ENCODE peak calls at places on chromosomes 6 and 20, in five cellular contexts. C, I, R, H and L are unnamed samples.
A peak's percentile ranks its signal among the peaks of the same experiment; 100 is the strongest.

GRCh38 chr6:44156494-44157151 is 2.0 kb upstream of the CAPN11 start:
- DNase-seq in C (no peak), I (no peak), R (no peak), H (no peak), L (no peak)

GRCh38 chr6:26571592-26572296 is 25.0 kb upstream of the ABT1 start:
- DNase-seq in C (peak; percentile 68), I (peak; percentile 86), R (peak; percentile 86), H (peak; percentile 40), L (peak; percentile 79)

GRCh38 chr6:106746660-106747059 is 117.3 kb downstream of the QRSL1 start:
- DNase-seq in C (no peak), I (peak; percentile 79), R (peak; percentile 43), H (no peak), L (no peak)

GRCh38 chr20:57680934-57681914 is 28.6 kb downstream of the PMEPA1 start:
- DNase-seq in C (peak; percentile 65), I (no peak), R (no peak), H (no peak), L (no peak)

GRCh38 chr20:48467622-48468021 is 360.2 kb downstream of the PREX1 start:
- DNase-seq in C (peak; percentile 35), I (no peak), R (no peak), H (no peak), L (no peak)

GRCh38 chr6:18154507-18155272 is at the start of gene TPMT:
- DNase-seq in C (no peak), I (no peak), R (peak; percentile 11), H (no peak), L (no peak)

GRCh38 chr20:51514252-51514651 is 28.3 kb downstream of the NFATC2 start:
- DNase-seq in C (no peak), I (no peak), R (no peak), H (no peak), L (no peak)

GRCh38 chr6:132322398-132322797 is 78.9 kb downstream of the MOXD1 start:
- DNase-seq in C (no peak), I (peak; percentile 70), R (peak; percentile 54), H (no peak), L (no peak)

GRCh38 chr20:24918579-24919566 is 30.2 kb upstream of the CST7 start:
- DNase-seq in C (no peak), I (no peak), R (no peak), H (no peak), L (no peak)
- TF ChIP-seq CTCF in C (no peak), I (no peak), R (no peak), H (no peak), L (no peak)

DNA sequence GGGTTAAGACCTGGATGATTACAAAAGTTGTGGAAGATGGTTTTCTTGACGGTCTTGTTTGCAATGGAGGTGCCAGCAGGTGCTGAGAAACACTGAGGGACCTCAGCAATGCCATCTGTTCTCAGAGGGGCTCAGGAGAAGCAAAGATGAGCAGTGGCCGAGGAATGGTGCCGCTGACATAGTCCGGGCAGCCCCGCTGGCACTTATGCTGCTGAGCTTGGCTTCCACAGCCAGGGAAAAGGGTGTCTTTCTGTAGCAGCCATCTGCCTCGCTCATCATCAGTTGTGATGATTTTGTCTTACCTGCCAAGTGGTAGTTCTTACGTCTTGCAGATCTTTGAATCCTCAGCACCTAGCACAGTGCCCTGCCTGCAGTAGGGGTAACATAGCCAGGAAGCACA is 55.7 kb downstream of the PPP1R14C start:
- DNase-seq in C (no peak), I (no peak), R (no peak), H (no peak), L (no peak)
- TF ChIP-seq CTCF in C (no peak), I (no peak), R (no peak), H (no peak), L (no peak)

GRCh38 chr6:112008482-112008881 is 45.4 kb upstream of the CCN6 start:
- DNase-seq in C (no peak), I (peak; percentile 34), R (no peak), H (no peak), L (no peak)

GRCh38 chr6:112007805-112008204 is 46.1 kb upstream of the CCN6 start:
- DNase-seq in C (no peak), I (peak; percentile 49), R (peak; percentile 50), H (no peak), L (no peak)

GRCh38 chr6:112013051-112013450 is 40.9 kb upstream of the CCN6 start:
- DNase-seq in C (no peak), I (peak; percentile 31), R (no peak), H (no peak), L (no peak)

GRCh38 chr6:112007254-112007653 is 46.6 kb upstream of the CCN6 start:
- DNase-seq in C (no peak), I (no peak), R (peak; percentile 58), H (no peak), L (no peak)

DNA sequence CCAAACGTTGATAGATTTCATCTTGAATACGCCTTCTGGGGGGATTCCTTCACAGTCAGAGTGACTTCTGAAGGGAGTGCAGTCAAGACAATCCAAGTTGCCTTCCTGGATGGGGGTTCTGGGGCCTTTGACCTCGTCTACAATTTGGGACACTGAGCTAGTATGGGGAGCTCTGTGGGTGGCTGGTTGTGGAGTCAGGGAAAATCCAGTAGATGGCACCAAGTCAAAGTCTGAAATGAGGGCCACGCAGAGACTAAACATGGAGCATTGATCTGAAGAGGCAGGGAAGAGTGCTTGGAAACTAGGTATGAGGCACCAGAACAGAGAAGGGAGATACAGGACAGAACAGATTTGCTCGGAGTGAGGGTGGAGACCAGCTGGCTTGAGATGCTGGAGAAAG is 43.6 kb upstream of the CCN6 start:
- DNase-seq in C (no peak), I (no peak), R (no peak), H (no peak), L (no peak)
- TF ChIP-seq CTCF in C (peak; percentile 29), I (no peak), R (peak; percentile 3), H (no peak), L (no peak)

DNA sequence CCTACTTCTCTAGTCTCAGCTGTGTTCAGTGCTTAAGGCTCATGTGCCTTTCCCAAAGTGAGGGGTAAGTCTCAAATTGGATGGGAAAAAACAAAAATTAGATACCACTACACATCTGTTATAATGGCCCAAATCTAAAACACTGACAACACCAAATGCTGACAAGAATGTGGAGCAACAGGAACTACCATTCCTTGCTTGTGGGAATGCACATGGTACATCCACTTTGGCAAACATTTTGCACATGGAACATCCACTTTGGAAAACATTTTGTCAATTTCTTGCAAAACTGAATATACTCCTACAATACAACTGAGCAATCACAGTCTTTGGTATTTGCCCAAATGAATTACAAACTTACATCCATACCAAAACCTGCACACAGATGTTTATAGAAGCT is 109.3 kb downstream of the TENT5A start:
- DNase-seq in C (no peak), I (no peak), R (no peak), H (no peak), L (no peak)
- TF ChIP-seq CTCF in C (no peak), I (no peak), R (no peak), H (no peak), L (no peak)

DNA sequence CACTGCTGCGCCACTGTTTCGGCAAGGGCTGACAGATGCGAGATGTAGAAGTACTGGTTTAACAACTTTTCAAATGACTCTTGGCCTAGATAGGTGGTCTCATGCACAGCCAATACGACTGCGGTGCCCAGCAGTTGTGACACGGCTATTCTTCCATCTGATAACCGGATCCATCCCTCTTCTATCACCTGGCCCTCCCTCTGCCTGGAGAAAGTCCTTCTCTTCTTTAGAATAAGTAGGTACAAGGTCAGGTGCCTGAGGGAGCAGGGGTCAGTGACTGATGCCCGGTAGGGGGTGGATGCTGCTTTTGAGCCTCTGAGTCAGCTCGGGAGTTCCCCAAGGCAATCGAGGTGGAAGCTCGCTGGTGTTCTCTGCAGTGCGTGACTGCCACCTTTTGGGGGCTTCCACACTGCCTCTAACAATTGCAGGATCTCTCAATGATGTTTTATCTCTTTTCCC is 166.8 kb upstream of the GRIK2 start:
- DNase-seq in C (no peak), I (peak; percentile 0), R (peak; percentile 36), H (no peak), L (no peak)
- TF ChIP-seq CTCF in C (peak; percentile 35), I (no peak), R (peak; percentile 52), H (no peak), L (no peak)

GRCh38 chr6:13434455-13434775 is 53.0 kb downstream of the GFOD1 start:
- DNase-seq in C (no peak), I (no peak), R (no peak), H (no peak), L (no peak)
- TF ChIP-seq CTCF in C (no peak), I (no peak), R (no peak), H (no peak), L (no peak)

DNA sequence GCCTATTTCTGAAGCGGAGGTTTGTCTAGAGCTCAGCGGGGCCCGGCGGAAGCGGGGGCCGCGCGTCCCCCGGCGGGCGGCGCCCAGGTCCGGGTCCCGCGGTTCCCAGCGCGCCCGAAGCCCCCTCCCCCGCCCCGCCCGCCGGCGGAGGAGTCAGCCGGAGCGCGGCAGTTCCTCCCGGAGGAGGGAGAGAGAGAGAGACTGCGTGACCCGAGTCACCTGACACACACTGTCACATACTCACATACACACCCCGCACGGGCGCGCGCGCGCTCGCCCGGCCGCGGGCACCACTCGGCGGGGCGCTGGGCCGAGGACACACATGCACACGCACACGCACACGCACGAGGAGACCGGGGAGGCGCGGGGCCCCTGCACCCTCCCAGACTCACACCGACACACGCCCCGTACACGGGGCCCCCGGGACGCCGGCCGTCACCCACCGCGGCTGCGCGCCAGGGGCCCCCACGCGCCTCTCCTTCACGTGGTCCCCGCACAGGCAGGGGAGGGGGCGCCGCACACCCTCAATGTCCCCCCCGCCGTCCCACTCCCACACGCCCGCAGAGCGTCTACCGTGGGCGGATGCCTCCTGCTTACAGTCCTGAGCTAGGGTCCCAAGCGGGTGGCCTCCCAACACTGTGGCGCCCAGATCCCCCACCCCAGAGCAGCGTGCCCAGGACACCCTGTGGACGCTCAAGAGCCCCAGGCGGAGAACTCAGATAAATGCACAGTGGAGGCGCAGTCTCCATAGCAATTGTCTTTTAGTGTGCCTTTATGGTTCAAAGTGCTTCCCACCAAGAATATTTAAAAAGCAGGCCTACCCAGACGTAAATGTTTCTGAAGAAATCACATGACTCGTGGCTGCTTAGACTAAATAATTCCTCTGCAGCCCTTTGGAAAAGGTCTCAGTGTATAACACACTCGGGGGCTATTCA is at the start of gene RRAGD:
- DNase-seq in C (peak; percentile 86), I (no peak), R (no peak), H (peak; percentile 64), L (no peak)
- TF ChIP-seq CTCF in C (peak; percentile 9), I (no peak), R (no peak), H (no peak), L (no peak)